ENCODE peak calls at places on chromosomes 11 and 22, in four cellular contexts. One of them, this sample, is unnamed.
A peak's percentile ranks its signal among the peaks of the same experiment; 100 is the strongest.

GRCh38 chr11:12236744-12237101 is 126.3 kb downstream of the MICAL2 start:
- DNase-seq in NCI-H1417: no peak
- DNase-seq in GM12892: no peak
- DNase-seq in AG10803: no peak
- DNase-seq in this sample: no peak

GRCh38 chr22:35128637-35129036 is 62.7 kb downstream of the ISX start:
- DNase-seq in NCI-H1417: no peak
- DNase-seq in GM12892: peak; percentile 41
- DNase-seq in AG10803: no peak
- DNase-seq in this sample: no peak

GRCh38 chr22:17085277-17086091 is 684 bp downstream of the IL17RA start:
- DNase-seq in NCI-H1417: no peak
- DNase-seq in GM12892: no peak
- DNase-seq in AG10803: no peak
- DNase-seq in this sample: no peak

GRCh38 chr22:20267441-20268288 is 453 bp downstream of the RTN4R start:
- DNase-seq in NCI-H1417: peak; percentile 15
- DNase-seq in GM12892: no peak
- DNase-seq in AG10803: no peak
- DNase-seq in this sample: no peak

GRCh38 chr22:45863981-45864751 is 112.8 kb downstream of the WNT7B start:
- DNase-seq in NCI-H1417: peak; percentile 39
- DNase-seq in GM12892: peak; percentile 52
- DNase-seq in AG10803: peak; percentile 61
- DNase-seq in this sample: peak; percentile 56

GRCh38 chr22:27159016-27159415 is 501.6 kb downstream of the MIAT start:
- DNase-seq in NCI-H1417: no peak
- DNase-seq in GM12892: no peak
- DNase-seq in AG10803: no peak
- DNase-seq in this sample: no peak

GRCh38 chr11:64556044-64556720 is 34.8 kb upstream of the SLC22A12 start:
- DNase-seq in NCI-H1417: no peak
- DNase-seq in GM12892: no peak
- DNase-seq in AG10803: no peak
- DNase-seq in this sample: no peak

GRCh38 chr22:35861451-35861850 is 143.8 kb downstream of the APOL5 start:
- DNase-seq in NCI-H1417: no peak
- DNase-seq in GM12892: no peak
- DNase-seq in AG10803: no peak
- DNase-seq in this sample: no peak

GRCh38 chr11:113628912-113629311 is 77.2 kb downstream of the TMPRSS5 start:
- DNase-seq in NCI-H1417: peak; percentile 28
- DNase-seq in GM12892: no peak
- DNase-seq in AG10803: no peak
- DNase-seq in this sample: no peak